ENCODE peak calls at places on chromosomes 2 and 18, in four cellular contexts. E is transverse colon, D is Peyer's patch, N is iPS DF 6.9. R is an unnamed sample. For H3K27me3, the result is how much of the 10 kb centered on the place peaks cover.

GRCh38 chr2:211364911-211365310 is 808.5 kb downstream of the CPS1 start:
- DNase-seq in E (no peak), D (no peak), N (no peak), R (no peak)

GRCh38 chr18:35041752-35042379 is 653 bp downstream of the MAPRE2 start:
- DNase-seq in E (no peak), D (no peak), N (no peak), R (peak)

GRCh38 chr2:24597181-24597870 is 106.3 kb downstream of the NCOA1 start:
- DNase-seq in E (no peak), D (no peak), N (no peak), R (no peak)

GRCh38 chr2:158753561-158754302 is 41.4 kb upstream of the DAPL1 start:
- DNase-seq in E (peak), D (no peak), N (peak), R (peak)

GRCh38 chr2:119486886-119487285 is 37.4 kb downstream of the SCTR start:
- DNase-seq in E (no peak), D (no peak), N (no peak), R (no peak)

GRCh38 chr2:166285215-166285614 is 90.5 kb downstream of the SCN9A start:
- DNase-seq in E (no peak), D (no peak), N (no peak), R (no peak)

GRCh38 chr2:60819155-60819862 is 62.1 kb upstream of the REL start:
- DNase-seq in E (peak), D (peak), N (no peak), R (peak)

GRCh38 chr2:98461650-98462049 is 17.0 kb downstream of the INPP4A start:
- DNase-seq in E (no peak), D (peak), N (no peak), R (no peak)

GRCh38 chr2:96860065-96861029 is 2.5 kb upstream of the ANKRD39 start:
- DNase-seq in E (no peak), D (no peak), N (no peak), R (peak)

GRCh38 chr2:114661926-114662670 is 219.7 kb downstream of the DPP10 start:
- DNase-seq in E (no peak), D (no peak), N (no peak), R (no peak)

GRCh38 chr18:59056706-59057492 is 82.8 kb upstream of the SEC11C start:
- DNase-seq in E (peak), D (peak), N (no peak), R (peak)

GRCh38 chr2:151560289-151560688 is 150.6 kb downstream of the RIF1 start:
- DNase-seq in E (no peak), D (no peak), N (no peak), R (no peak)

GRCh38 chr2:162254472-162254871 is 11.2 kb upstream of the FAP start:
- DNase-seq in E (no peak), D (no peak), N (no peak), R (no peak)

GRCh38 chr2:185736210-185736609 is 2.4 kb upstream of the FSIP2 start:
- DNase-seq in E (no peak), D (no peak), N (no peak), R (no peak)

GRCh38 chr2:148063633-148064032 is 42.7 kb downstream of the MBD5 start:
- DNase-seq in E (no peak), D (no peak), N (no peak), R (no peak)

GRCh38 chr2:133364636-133365035 is 203.6 kb downstream of the NCKAP5 start:
- DNase-seq in E (no peak), D (no peak), N (peak), R (no peak)

GRCh38 chr2:75310915-75311314 is 111.6 kb upstream of the TACR1 start:
- DNase-seq in E (no peak), D (no peak), N (no peak), R (no peak)

GRCh38 chr2:129491251-129491817 is 488.1 kb upstream of the RAB6C start:
- DNase-seq in E (no peak), D (no peak), N (no peak), R (no peak)

GRCh38 chr2:148643421-148643820 is 1.1 kb upstream of the EPC2 start:
- DNase-seq in E (no peak), D (no peak), N (no peak), R (no peak)

GRCh38 chr2:235005603-235006259 is 53.9 kb downstream of the SH3BP4 start:
- DNase-seq in E (peak), D (no peak), N (peak), R (no peak)

GRCh38 chr18:36714476-36714875 is 114.3 kb downstream of the TPGS2 start:
- DNase-seq in E (no peak), D (no peak), N (no peak), R (no peak)

DNA sequence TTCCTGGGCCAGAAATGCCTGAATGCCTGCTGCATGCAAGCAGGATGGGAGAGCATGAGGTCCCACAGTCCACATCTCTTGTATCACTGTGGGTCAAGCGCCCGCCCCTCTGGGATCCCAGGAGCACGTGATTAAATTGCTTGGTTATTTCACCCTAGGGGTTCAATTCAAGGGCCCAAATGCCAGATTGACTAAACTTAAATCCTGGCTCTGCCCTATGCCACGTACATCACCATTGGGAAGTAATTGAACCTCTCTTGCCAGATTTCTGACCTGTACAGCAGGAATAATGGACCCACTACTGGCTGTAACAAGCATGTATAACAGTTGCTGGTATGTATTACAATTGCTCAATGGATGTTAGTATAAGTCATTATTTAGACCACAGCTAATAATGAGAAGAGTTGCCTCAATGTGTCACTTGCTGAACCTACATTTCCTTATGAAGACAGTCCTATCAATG is 19.9 kb downstream of the FHL2 start:
- DNase-seq in E (no peak), D (no peak), N (no peak), R (no peak)
- H3K27ac ChIP-seq in E (peak), D (no peak), N (no peak), R (no peak)

DNA sequence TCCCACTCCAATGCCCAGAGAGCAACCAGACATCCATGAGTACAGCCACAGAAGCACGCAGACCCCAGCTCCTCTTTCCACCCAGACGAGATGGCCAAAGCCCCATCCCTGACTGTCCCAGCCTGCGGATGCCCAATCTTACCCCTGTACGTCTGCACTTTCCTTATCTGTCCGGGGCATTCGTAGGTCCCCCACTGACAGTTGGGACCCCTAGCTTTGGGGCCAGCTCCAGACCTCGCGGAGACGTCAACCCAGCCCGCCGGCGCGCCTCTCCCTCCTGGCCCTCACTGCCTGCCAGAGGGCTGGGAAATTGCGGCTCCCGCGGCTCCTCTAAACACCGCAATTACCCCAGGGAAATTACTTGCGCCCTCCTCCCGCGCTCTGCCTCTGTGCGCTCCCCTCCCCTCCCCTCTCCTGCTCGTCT is 2.3 kb downstream of the ECEL1 start:
- DNase-seq in E (no peak), D (no peak), N (no peak), R (no peak)
- H3K27me3 ChIP-seq in E (half or more), D (under half), N (under half), R (under half)

GRCh38 chr2:153667475-153667874 is 188.9 kb upstream of the RPRM start:
- DNase-seq in E (no peak), D (no peak), N (no peak), R (no peak)

GRCh38 chr2:153668923-153669322 is 190.4 kb upstream of the RPRM start:
- DNase-seq in E (no peak), D (no peak), N (no peak), R (no peak)

GRCh38 chr2:153663371-153663770 is 184.8 kb upstream of the RPRM start:
- DNase-seq in E (no peak), D (no peak), N (no peak), R (no peak)
- H3K4me3 ChIP-seq in E (no peak), D (no peak), N (no peak), R (no peak)

DNA sequence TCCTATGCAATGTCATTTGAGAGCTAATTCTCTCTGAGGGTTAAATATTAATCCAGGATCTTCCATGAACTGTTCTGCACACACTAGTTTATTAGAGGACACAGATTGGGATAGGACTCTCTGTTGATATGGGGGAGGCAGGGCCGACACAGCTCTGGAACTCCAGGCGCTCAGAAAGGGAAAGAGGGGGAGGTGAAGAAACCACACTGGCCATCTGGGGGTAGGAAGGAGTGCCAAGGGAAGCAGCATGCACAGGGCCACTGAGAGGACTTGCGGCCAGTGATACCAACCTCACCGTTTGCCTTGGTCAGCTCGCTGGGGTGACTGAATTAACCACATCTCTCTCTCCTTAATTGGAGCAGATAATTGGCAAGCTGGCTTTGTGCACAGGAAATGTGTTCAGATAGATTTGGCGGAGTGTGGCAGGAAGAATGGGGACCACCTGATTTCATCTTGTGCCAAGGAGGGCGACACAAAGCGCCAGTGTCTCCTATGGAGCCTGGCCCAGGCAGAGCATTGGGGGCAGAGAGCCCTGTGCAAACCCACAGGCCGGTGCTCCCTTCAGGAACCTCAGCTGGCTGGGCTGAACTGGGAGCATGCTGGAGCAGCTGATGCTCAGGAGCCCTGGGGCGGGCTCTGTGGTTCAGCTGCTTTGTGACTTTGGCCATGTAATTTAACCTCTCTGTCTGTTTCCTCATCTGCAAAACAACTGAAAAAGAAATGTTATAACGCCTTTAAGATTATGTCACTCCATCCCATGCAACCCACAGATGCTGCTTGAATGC is 114.8 kb upstream of the STON1 start:
- DNase-seq in E (no peak), D (no peak), N (no peak), R (no peak)
- H3K27ac ChIP-seq in E (no peak), D (peak), N (no peak), R (no peak)

GRCh38 chr2:236980961-236981360 is 104.7 kb upstream of the COPS8 start:
- DNase-seq in E (no peak), D (no peak), N (no peak), R (no peak)
- H3K27me3 ChIP-seq in E (under half), D (under half), N (under half), R (under half)

GRCh38 chr2:112277591-112278220 is 2.3 kb downstream of the ZC3H6 start:
- DNase-seq in E (no peak), D (no peak), N (no peak), R (peak)
- H3K4me3 ChIP-seq in E (no peak), D (no peak), N (no peak), R (no peak)

GRCh38 chr2:33363599-33364300 is 112.7 kb upstream of the RASGRP3 start:
- DNase-seq in E (no peak), D (no peak), N (no peak), R (no peak)
- H3K27ac ChIP-seq in E (no peak), D (no peak), N (no peak), R (no peak)

R was measured in CD4-positive, alpha-beta memory T cell.